ENCODE peak calls at places on chromosomes 5 and 9, in ten cellular contexts. Z is ecto neural progenitor cell; J is brain microvascular endothelial cell; A is MM.1S; F is NCI-H510A treated with DMSO at 0.1 percent for 48 hours; I is T-helper 1 cell; S is naive thymus-derived CD8-positive, alpha-beta T cell; L is SJSA1; R is natural killer cell treated with Interleukin-12 subunit alpha and Interleukin-12 subunit beta and Interleukin-15 and Interleukin-18, amount 100 ng/mL, for 72 hours; H is CD8-positive, alpha-beta memory T cell. U is an unnamed sample.
A peak's percentile ranks its signal among the peaks of the same experiment; 100 is the strongest.

GRCh38 chr5:122259995-122260394 is 52.0 kb upstream of the SNCAIP start:
- DNase-seq in Z (no peak), J (peak; percentile 91), A (no peak), F (no peak), I (no peak), S (no peak), L (peak; percentile 66), R (no peak), H (no peak), U (no peak)

GRCh38 chr5:107719207-107719606 is 48.5 kb upstream of the EFNA5 start:
- DNase-seq in Z (no peak), J (no peak), A (no peak), F (no peak), I (no peak), S (no peak), L (no peak), R (no peak), H (no peak), U (no peak)

GRCh38 chr5:10250804-10251276 is 760 bp downstream of the CCT5 start:
- DNase-seq in Z (no peak), J (no peak), A (peak; percentile 34), F (no peak), I (peak; percentile 18), S (peak; percentile 22), L (no peak), R (no peak), H (no peak), U (no peak)

GRCh38 chr5:137604348-137605095 is 105.4 kb upstream of the SPOCK1 start:
- DNase-seq in Z (peak; percentile 44), J (no peak), A (no peak), F (peak; percentile 32), I (no peak), S (no peak), L (peak; percentile 17), R (no peak), H (no peak), U (no peak)

GRCh38 chr5:154166901-154167791 is 23.4 kb upstream of the GALNT10 start:
- DNase-seq in Z (no peak), J (no peak), A (no peak), F (peak; percentile 8), I (no peak), S (no peak), L (no peak), R (no peak), H (no peak), U (no peak)

GRCh38 chr5:68086857-68087256 is 128.7 kb upstream of the PIK3R1 start:
- DNase-seq in Z (no peak), J (peak; percentile 48), A (no peak), F (no peak), I (no peak), S (no peak), L (no peak), R (no peak), H (no peak), U (no peak)

GRCh38 chr5:5418764-5419163 is 3.7 kb upstream of the ICE1 start:
- DNase-seq in Z (no peak), J (no peak), A (peak; percentile 96), F (peak; percentile 46), I (no peak), S (no peak), L (no peak), R (no peak), H (no peak), U (no peak)

GRCh38 chr9:131837316-131837715 is 97.4 kb upstream of the RAPGEF1 start:
- DNase-seq in Z (no peak), J (no peak), A (no peak), F (peak; percentile 9), I (no peak), S (no peak), L (no peak), R (no peak), H (no peak), U (no peak)

U was measured in naive thymus-derived CD4-positive, alpha-beta T cell.